ENCODE peak calls at places on chromosome 20, in five cellular contexts. X is AG09309, A is kidney epithelial cell, L is endothelial cell, G is OCI-LY7. W is an unnamed sample.

GRCh38 chr20:31823360-31824124 is 4.4 kb downstream of the MYLK2 start:
- DNase-seq in A (no peak), G (no peak), L (no peak), X (no peak), W (no peak)

GRCh38 chr20:18363708-18364107 is 75.4 kb downstream of the ZNF133 start:
- DNase-seq in G (no peak), A (no peak), L (no peak), X (no peak), W (no peak)

GRCh38 chr20:62069741-62070216 is 4.1 kb upstream of the TAF4 start:
- DNase-seq in L (no peak), A (peak; percentile 45), X (peak; percentile 75), G (no peak), W (no peak)

GRCh38 chr20:46811328-46812084 is 83.1 kb upstream of the EYA2 start:
- DNase-seq in L (no peak), X (no peak), G (no peak), A (no peak), W (no peak)

GRCh38 chr20:58832442-58832841 is 18.3 kb downstream of the GNAS-AS1 start:
- DNase-seq in G (no peak), L (no peak), X (no peak), A (no peak), W (no peak)

GRCh38 chr20:63482021-63482587 is 9.6 kb upstream of the KCNQ2 start:
- DNase-seq in L (no peak), X (no peak), G (no peak), A (no peak), W (no peak)

GRCh38 chr20:35886537-35886936 is 67.8 kb downstream of the SCAND1 start:
- DNase-seq in X (no peak), A (no peak), G (no peak), L (no peak), W (peak; percentile 85)

GRCh38 chr20:25090492-25091429 is 8.8 kb upstream of the VSX1 start:
- DNase-seq in X (no peak), A (no peak), G (peak; percentile 54), L (no peak), W (no peak)

GRCh38 chr20:21719592-21720214 is 14.2 kb downstream of the PAX1 start:
- DNase-seq in G (peak; percentile 60), L (peak; percentile 79), X (peak; percentile 23), A (peak; percentile 2), W (peak; percentile 68)
- TF ChIP-seq CTCF in G (peak; percentile 97), L (peak; percentile 96), X (peak; percentile 66), A (peak; percentile 72), W (peak; percentile 76)

GRCh38 chr20:38213607-38213940 is 47.0 kb downstream of the KIAA1755 start:
- DNase-seq in G (no peak), X (no peak), L (no peak), A (no peak), W (no peak)

GRCh38 chr20:38215789-38216182 is 44.7 kb downstream of the KIAA1755 start:
- DNase-seq in A (no peak), L (no peak), G (no peak), X (no peak), W (no peak)

GRCh38 chr20:38216201-38216600 is 44.3 kb downstream of the KIAA1755 start:
- DNase-seq in L (no peak), G (no peak), X (no peak), A (no peak), W (no peak)

GRCh38 chr20:38214256-38214870 is 46.2 kb downstream of the KIAA1755 start:
- DNase-seq in L (no peak), G (no peak), A (no peak), X (no peak), W (no peak)

DNA sequence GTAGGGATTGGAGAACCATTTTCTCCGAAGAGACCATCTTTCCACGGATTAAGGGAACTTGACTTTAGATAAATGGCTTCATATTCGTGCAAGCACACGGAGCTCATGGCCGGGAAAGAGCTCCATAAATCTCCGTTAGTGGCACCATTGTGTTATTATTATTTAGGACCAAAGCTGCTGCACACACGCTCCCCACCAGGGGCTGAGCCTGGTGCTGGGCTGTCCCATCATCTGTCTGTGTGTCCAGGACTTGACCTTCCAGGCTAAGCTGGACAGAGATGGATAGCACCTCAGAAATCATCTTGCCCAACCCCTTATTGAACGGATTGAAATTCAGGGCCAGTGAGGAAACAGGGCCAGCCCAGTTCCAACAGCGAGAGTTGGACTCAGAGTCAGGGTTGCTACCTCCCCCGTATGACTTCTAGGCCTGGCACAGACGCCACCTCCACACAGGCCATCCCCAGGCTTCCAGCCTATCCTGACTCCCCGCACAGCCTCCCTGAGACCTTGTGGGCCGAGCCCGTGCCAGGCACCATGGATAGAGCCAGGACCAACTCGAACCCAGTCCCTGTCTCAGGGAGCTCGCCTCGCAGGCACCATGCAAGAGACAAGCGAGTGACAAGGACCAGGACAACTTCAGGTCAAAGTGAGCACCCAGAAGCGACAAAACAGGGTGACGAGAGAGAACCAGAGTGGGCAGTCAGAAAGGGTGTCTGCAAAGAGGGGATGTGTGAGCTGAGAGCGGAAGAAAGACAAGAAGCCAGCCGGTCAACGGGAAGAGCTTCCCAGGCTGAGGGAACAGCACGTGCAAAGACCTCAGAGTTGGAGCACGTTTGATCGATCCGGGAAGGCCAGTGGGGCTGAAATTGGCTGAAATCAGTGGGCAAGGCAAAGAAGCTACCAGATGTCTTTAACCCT is 45.4 kb downstream of the KIAA1755 start:
- DNase-seq in X (no peak), G (no peak), L (no peak), A (no peak), W (no peak)
- TF ChIP-seq CTCF in X (no peak), G (no peak), L (peak; percentile 58), A (peak; percentile 10), W (peak; percentile 12)

GRCh38 chr20:2395136-2395535 is 14.4 kb downstream of the TGM6 start:
- DNase-seq in L (no peak), A (no peak), X (no peak), G (no peak), W (no peak)
- TF ChIP-seq CTCF in L (no peak), A (no peak), X (no peak), G (no peak), W (no peak)

GRCh38 chr20:10555865-10556308 is 117.9 kb downstream of the JAG1 start:
- DNase-seq in X (peak; percentile 20), G (no peak), A (peak; percentile 67), L (no peak), W (peak; percentile 63)

GRCh38 chr20:10559266-10559665 is 114.5 kb downstream of the JAG1 start:
- DNase-seq in X (no peak), G (no peak), A (no peak), L (no peak), W (no peak)

GRCh38 chr20:10558635-10559187 is 115.1 kb downstream of the JAG1 start:
- DNase-seq in G (no peak), X (peak; percentile 92), A (peak; percentile 75), L (no peak), W (peak; percentile 32)

GRCh38 chr20:10556519-10557083 is 117.2 kb downstream of the JAG1 start:
- DNase-seq in X (no peak), L (no peak), G (no peak), A (no peak), W (no peak)

GRCh38 chr20:10557685-10558084 is 116.1 kb downstream of the JAG1 start:
- DNase-seq in G (peak; percentile 2), L (no peak), A (peak; percentile 66), X (no peak), W (no peak)
- TF ChIP-seq CTCF in G (no peak), L (no peak), A (no peak), X (no peak), W (no peak)

GRCh38 chr20:6122873-6123649 is at the start of gene FERMT1:
- DNase-seq in G (no peak), L (peak; percentile 51), X (no peak), A (peak; percentile 34), W (peak; percentile 78)
- TF ChIP-seq CTCF in G (no peak), L (no peak), X (peak; percentile 12), A (peak; percentile 9), W (peak; percentile 31)

GRCh38 chr20:50560867-50561266 is 50.7 kb downstream of the PTPN1 start:
- DNase-seq in A (no peak), G (no peak), L (no peak), X (no peak), W (no peak)
- TF ChIP-seq CTCF in A (no peak), G (no peak), L (no peak), X (no peak), W (no peak)

W was measured in cardiac muscle cell.